ENCODE peak calls at places on chromosomes 4 and X, in nine cellular contexts. H is WTC11; S is GM23248; U is H7; F is nephron progenitor cell; M is MG63; K is stimulated activated naive CD4-positive, alpha-beta T cell; V is NCI-H1092 treated with DMSO at 0.1 percent for 48 hours; L is DMS79 treated with DMSO at 0.1 percent for 48 hours. J is an unnamed sample.

GRCh38 chrX:141375011-141375730 is 132.9 kb upstream of the SPANXC start:
- DNase-seq in H (no peak), S (no peak), U (no peak), F (no peak), M (no peak), K (no peak), V (no peak), L (no peak), J (no peak)

GRCh38 chr4:23680616-23681518 is 209.0 kb downstream of the PPARGC1A start:
- DNase-seq in H (no peak), S (peak), U (no peak), F (no peak), M (no peak), K (no peak), V (no peak), L (no peak), J (no peak)

GRCh38 chr4:3217266-3217665 is 31.7 kb upstream of the MSANTD1 start:
- DNase-seq in H (no peak), S (no peak), U (no peak), F (no peak), M (no peak), K (no peak), V (no peak), L (no peak), J (no peak)

GRCh38 chr4:126268106-126268505 is 953.4 kb downstream of the FAT4 start:
- DNase-seq in H (no peak), S (peak), U (no peak), F (no peak), M (no peak), K (no peak), V (no peak), L (no peak), J (no peak)

GRCh38 chr4:100095729-100096595 is 94.3 kb downstream of the DDIT4L start:
- DNase-seq in H (peak), S (peak), U (no peak), F (peak), M (peak), K (peak), V (peak), L (no peak), J (no peak)

GRCh38 chrX:18769364-18769763 is 61.9 kb downstream of the PPEF1 start:
- DNase-seq in H (no peak), S (no peak), U (no peak), F (no peak), M (no peak), K (no peak), V (no peak), L (no peak), J (no peak)

GRCh38 chrX:24081661-24082154 is 27.0 kb downstream of the EIF2S3 start:
- DNase-seq in H (peak), S (peak), U (peak), F (peak), M (peak), K (peak), V (peak), L (no peak), J (peak)

GRCh38 chrX:135477576-135477975 is 42.9 kb upstream of the INTS6L start:
- DNase-seq in H (peak), S (peak), U (peak), F (peak), M (peak), K (peak), V (peak), L (peak), J (peak)